ENCODE peak calls at places on chromosomes 3 and 15, in seven cellular contexts. I, G, U, N, B, V and R are unnamed samples.

GRCh38 chr3:117104792-117105191 is 395.2 kb downstream of the TUSC7 start:
- DNase-seq in N (no peak), U (no peak), B (no peak), I (no peak), V (no peak), G (no peak), R (no peak)

GRCh38 chr3:55702822-55703221 is 215.7 kb upstream of the WNT5A start:
- DNase-seq in B (no peak), I (no peak), U (no peak), N (no peak), G (no peak), V (no peak), R (no peak)

GRCh38 chr15:31285772-31286261 is 40.8 kb upstream of the KLF13 start:
- DNase-seq in U (no peak), N (no peak), B (no peak), G (no peak), I (no peak), V (no peak), R (no peak)

GRCh38 chr15:57245714-57246113 is 130.6 kb upstream of the CGNL1 start:
- DNase-seq in G (no peak), N (no peak), I (no peak), V (no peak), U (no peak), B (no peak), R (no peak)

GRCh38 chr3:66709464-66710058 is 208.7 kb upstream of the LRIG1 start:
- DNase-seq in N (no peak), U (no peak), B (no peak), I (no peak), V (peak), G (no peak), R (peak)

GRCh38 chr15:62928996-62929350 is 113.6 kb upstream of the TPM1 start:
- DNase-seq in V (no peak), G (no peak), I (no peak), B (no peak), U (no peak), N (peak), R (peak)

GRCh38 chr15:70067011-70067410 is 30.7 kb downstream of the TLE3 start:
- DNase-seq in U (no peak), V (no peak), G (no peak), I (no peak), N (no peak), B (no peak), R (no peak)

GRCh38 chr3:52225452-52226228 is at the start of gene TLR9:
- DNase-seq in V (no peak), U (no peak), B (no peak), N (no peak), G (no peak), I (peak), R (no peak)

GRCh38 chr3:49609314-49609713 is 55.0 kb downstream of the BSN start:
- DNase-seq in N (no peak), B (no peak), I (no peak), U (no peak), V (no peak), G (no peak), R (no peak)

GRCh38 chr3:66095295-66096001 is 56.7 kb upstream of the MAGI1 start:
- DNase-seq in U (no peak), G (no peak), N (no peak), V (no peak), B (no peak), I (no peak), R (no peak)

GRCh38 chr15:88506628-88507027 is 39.1 kb downstream of the MRPS11 start:
- DNase-seq in U (no peak), G (no peak), I (no peak), V (no peak), B (no peak), N (no peak), R (no peak)

GRCh38 chr3:9966841-9967240 is 14.6 kb upstream of the PRRT3 start:
- DNase-seq in G (no peak), V (no peak), I (no peak), N (no peak), B (no peak), U (no peak), R (no peak)

GRCh38 chr3:56468184-56469106 is at the start of gene ERC2:
- DNase-seq in U (peak), G (no peak), B (peak), V (no peak), I (no peak), N (no peak), R (peak)

GRCh38 chr3:167913218-167913902 is 177.8 kb downstream of the SERPINI1 start:
- DNase-seq in G (peak), N (peak), B (no peak), U (no peak), I (no peak), V (no peak), R (peak)

GRCh38 chr3:54339608-54340007 is 217.3 kb downstream of the CACNA2D3 start:
- DNase-seq in U (no peak), B (no peak), G (no peak), V (no peak), N (no peak), I (no peak), R (no peak)

GRCh38 chr15:87477759-87478687 is 778.5 kb downstream of the NTRK3 start:
- DNase-seq in U (peak), B (peak), V (peak), N (no peak), G (peak), I (no peak), R (peak)

GRCh38 chr15:98903377-98904018 is 104.1 kb downstream of the PGPEP1L start:
- DNase-seq in U (no peak), B (no peak), G (no peak), I (no peak), N (no peak), V (no peak), R (peak)

GRCh38 chr15:97652700-97653167 is 307.8 kb upstream of the ARRDC4 start:
- DNase-seq in N (no peak), V (no peak), G (no peak), B (no peak), I (no peak), U (no peak), R (no peak)

GRCh38 chr3:196322-197153 is at the start of gene CHL1:
- DNase-seq in N (no peak), U (no peak), B (no peak), G (no peak), I (no peak), V (peak), R (no peak)

GRCh38 chr15:62254137-62254934 is 89.3 kb upstream of the C2CD4B start:
- DNase-seq in U (peak), B (peak), N (peak), I (peak), V (peak), G (peak), R (peak)

GRCh38 chr15:69474846-69475455 is 22.3 kb downstream of the RPLP1 start:
- DNase-seq in B (no peak), I (no peak), V (no peak), N (no peak), U (no peak), G (no peak), R (no peak)

GRCh38 chr15:64774556-64775523 is 549 bp downstream of the RBPMS2 start:
- DNase-seq in I (no peak), B (peak), V (peak), G (no peak), N (no peak), U (peak), R (no peak)

GRCh38 chr3:20682573-20682972 is 496.6 kb upstream of the SGO1 start:
- DNase-seq in B (no peak), V (no peak), I (no peak), N (no peak), G (no peak), U (no peak), R (peak)

GRCh38 chr3:195119461-195120198 is 151.3 kb downstream of the XXYLT1 start:
- DNase-seq in I (no peak), B (no peak), G (no peak), U (no peak), N (no peak), V (no peak), R (peak)

GRCh38 chr15:92884813-92885461 is 15.2 kb upstream of the CHD2 start:
- DNase-seq in V (no peak), U (no peak), G (no peak), B (no peak), N (no peak), I (no peak), R (peak)

GRCh38 chr3:175199961-175200360 is 340.8 kb downstream of the NAALADL2 start:
- DNase-seq in U (no peak), N (no peak), I (no peak), V (no peak), G (no peak), B (no peak), R (no peak)

GRCh38 chr3:42052132-42052866 is 38.9 kb upstream of the TRAK1 start:
- DNase-seq in N (no peak), V (peak), U (no peak), G (no peak), B (peak), I (no peak), R (no peak)

DNA sequence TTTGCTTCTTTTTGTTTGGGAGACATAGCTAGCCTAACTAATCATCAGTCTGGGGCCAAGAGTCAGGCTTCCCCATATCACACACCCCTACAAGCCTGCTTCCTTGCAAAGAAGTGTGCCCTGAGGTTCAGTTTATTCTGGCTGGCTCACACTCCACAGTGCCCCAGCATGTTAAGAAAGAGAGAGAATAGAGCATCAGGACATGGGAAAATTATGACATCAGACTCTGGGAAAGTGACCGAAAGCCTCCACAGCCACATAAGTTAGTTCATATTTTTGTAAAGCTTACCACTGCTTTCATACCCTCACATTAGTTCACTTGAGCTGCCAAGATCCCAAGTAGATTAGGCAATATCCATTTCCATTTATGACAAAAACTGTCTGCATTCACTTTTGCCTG is 62.9 kb upstream of the CFAP161 start:
- DNase-seq in V (no peak), U (no peak), I (no peak), G (no peak), B (no peak), N (no peak), R (peak)
- H3K4me3 ChIP-seq in V (no peak), U (no peak), I (no peak), G (no peak), B (no peak), N (no peak), R (no peak)

GRCh38 chr15:51970132-51970817 is 1.3 kb downstream of the LEO1 start:
- DNase-seq in N (no peak), V (no peak), U (no peak), I (no peak), G (no peak), B (no peak), R (peak)
- H3K4me3 ChIP-seq in N (peak), V (no peak), U (peak), I (peak), G (no peak), B (no peak), R (peak)

DNA sequence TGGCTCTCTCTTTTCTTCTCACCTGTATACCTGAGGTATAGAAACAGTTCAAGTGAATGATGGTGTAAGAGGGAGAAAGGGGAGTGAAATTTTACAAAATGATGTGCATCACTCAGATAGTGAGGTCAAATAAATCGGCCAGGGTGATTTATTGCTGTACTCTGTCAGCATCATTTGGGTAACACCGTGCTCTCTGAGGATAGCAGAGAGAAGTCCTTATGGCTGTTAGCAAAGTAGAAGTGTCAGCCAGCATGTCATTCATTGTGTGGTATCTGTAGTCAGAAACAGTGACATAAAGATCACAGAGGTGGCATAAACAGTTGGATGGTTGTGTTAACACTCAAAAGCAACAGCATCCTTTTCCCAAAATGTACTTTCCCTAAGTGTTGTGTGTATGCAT is 53.4 kb downstream of the PSMD6 start:
- DNase-seq in N (no peak), I (no peak), U (no peak), G (no peak), V (no peak), B (no peak), R (no peak)
- H3K4me3 ChIP-seq in N (no peak), I (peak), U (peak), G (no peak), V (no peak), B (no peak), R (no peak)

GRCh38 chr3:30476373-30477082 is 129.9 kb upstream of the TGFBR2 start:
- DNase-seq in U (no peak), N (peak), V (no peak), G (no peak), I (no peak), B (no peak), R (peak)
- H3K4me3 ChIP-seq in U (no peak), N (no peak), V (no peak), G (no peak), I (no peak), B (no peak), R (no peak)

GRCh38 chr15:60932051-60932915 is 296.8 kb downstream of the RORA start:
- DNase-seq in N (peak), I (peak), G (no peak), U (no peak), V (no peak), B (peak), R (peak)
- H3K4me3 ChIP-seq in N (no peak), I (no peak), G (no peak), U (no peak), V (no peak), B (no peak), R (no peak)

GRCh38 chr15:33971811-33972210 is 3.5 kb downstream of the CHRM5 start:
- DNase-seq in I (no peak), N (no peak), V (no peak), G (no peak), B (no peak), U (no peak), R (no peak)
- H3K4me3 ChIP-seq in I (no peak), N (no peak), V (no peak), G (no peak), B (no peak), U (no peak), R (no peak)